ENCODE peak calls at places on chromosomes 5 and 9, in nine cellular contexts. P, A, E, Z, B, T, I, C and W are unnamed samples. For H3K4me1, the result is how much of the 10 kb centered on the place peaks cover.

GRCh38 chr5:59620535-59621212 is 272.9 kb downstream of the PDE4D start:
- DNase-seq in P (no peak), A (no peak), E (no peak), Z (no peak), B (no peak), T (no peak), I (no peak), C (no peak), W (no peak)

GRCh38 chr5:170115925-170116324 is 10.2 kb downstream of the FOXI1 start:
- DNase-seq in P (no peak), A (no peak), E (no peak), Z (no peak), B (no peak), T (no peak), I (no peak), C (no peak), W (no peak)

GRCh38 chr5:171495122-171495700 is 75.8 kb downstream of the FGF18 start:
- DNase-seq in P (no peak), A (no peak), E (no peak), Z (peak), B (no peak), T (no peak), I (no peak), C (no peak), W (no peak)

GRCh38 chr5:112411903-112412302 is 7.2 kb downstream of the EPB41L4A start:
- DNase-seq in P (no peak), A (no peak), E (no peak), Z (no peak), B (no peak), T (no peak), I (no peak), C (peak), W (no peak)

GRCh38 chr5:160451281-160451680 is 29.6 kb downstream of the PTTG1 start:
- DNase-seq in P (no peak), A (no peak), E (no peak), Z (no peak), B (no peak), T (no peak), I (no peak), C (no peak), W (no peak)

GRCh38 chr9:23747088-23747748 is 78.8 kb downstream of the ELAVL2 start:
- DNase-seq in P (no peak), A (no peak), E (no peak), Z (no peak), B (no peak), T (no peak), I (no peak), C (no peak), W (no peak)

GRCh38 chr5:151128817-151129216 is 28.8 kb downstream of the ANXA6 start:
- DNase-seq in P (no peak), A (no peak), E (no peak), Z (no peak), B (no peak), T (no peak), I (no peak), C (no peak), W (no peak)

GRCh38 chr5:180785151-180785781 is 17.3 kb downstream of the MGAT1 start:
- DNase-seq in P (no peak), A (no peak), E (no peak), Z (no peak), B (peak), T (no peak), I (no peak), C (no peak), W (no peak)

GRCh38 chr5:141420855-141421488 is at the start of gene PCDHGA11:
- DNase-seq in P (no peak), A (no peak), E (no peak), Z (peak), B (peak), T (no peak), I (peak), C (peak), W (no peak)

GRCh38 chr9:70998962-70999361 is 122.5 kb downstream of the TRPM3 start:
- DNase-seq in P (no peak), A (no peak), E (no peak), Z (no peak), B (peak), T (no peak), I (no peak), C (no peak), W (no peak)

GRCh38 chr5:170913573-170913972 is 51.8 kb downstream of the RANBP17 start:
- DNase-seq in P (no peak), A (no peak), E (no peak), Z (no peak), B (peak), T (no peak), I (no peak), C (no peak), W (no peak)

GRCh38 chr9:133113163-133113927 is 7.7 kb downstream of the RALGDS start:
- DNase-seq in P (no peak), A (peak), E (peak), Z (no peak), B (peak), T (no peak), I (no peak), C (no peak), W (no peak)

DNA sequence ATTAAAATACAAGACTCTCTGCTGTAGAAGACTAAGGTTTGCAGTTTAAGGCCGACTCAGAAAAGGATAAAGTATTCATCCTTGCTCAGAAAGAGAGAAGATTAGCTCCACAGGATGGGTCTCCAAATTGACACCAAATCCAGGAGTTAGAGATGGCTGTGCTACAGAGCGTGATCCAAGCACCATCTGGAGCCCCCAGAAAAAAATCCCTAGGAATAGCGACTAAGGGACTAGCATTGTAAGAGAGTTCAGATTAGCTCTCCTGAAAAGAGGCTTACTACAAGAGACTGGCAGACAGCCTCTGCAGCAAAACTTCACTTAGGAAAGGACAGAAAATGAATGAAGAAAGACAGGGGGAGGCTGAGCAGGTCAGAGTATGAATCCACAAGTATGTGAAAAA is 3.7 kb downstream of the SIL1 start:
- DNase-seq in P (no peak), A (no peak), E (no peak), Z (no peak), B (no peak), T (no peak), I (no peak), C (no peak), W (no peak)
- H3K4me1 ChIP-seq in P (under half), A (under half), E (under half), Z (under half), B (under half), T (under half), I (under half), C (under half), W (under half)

DNA sequence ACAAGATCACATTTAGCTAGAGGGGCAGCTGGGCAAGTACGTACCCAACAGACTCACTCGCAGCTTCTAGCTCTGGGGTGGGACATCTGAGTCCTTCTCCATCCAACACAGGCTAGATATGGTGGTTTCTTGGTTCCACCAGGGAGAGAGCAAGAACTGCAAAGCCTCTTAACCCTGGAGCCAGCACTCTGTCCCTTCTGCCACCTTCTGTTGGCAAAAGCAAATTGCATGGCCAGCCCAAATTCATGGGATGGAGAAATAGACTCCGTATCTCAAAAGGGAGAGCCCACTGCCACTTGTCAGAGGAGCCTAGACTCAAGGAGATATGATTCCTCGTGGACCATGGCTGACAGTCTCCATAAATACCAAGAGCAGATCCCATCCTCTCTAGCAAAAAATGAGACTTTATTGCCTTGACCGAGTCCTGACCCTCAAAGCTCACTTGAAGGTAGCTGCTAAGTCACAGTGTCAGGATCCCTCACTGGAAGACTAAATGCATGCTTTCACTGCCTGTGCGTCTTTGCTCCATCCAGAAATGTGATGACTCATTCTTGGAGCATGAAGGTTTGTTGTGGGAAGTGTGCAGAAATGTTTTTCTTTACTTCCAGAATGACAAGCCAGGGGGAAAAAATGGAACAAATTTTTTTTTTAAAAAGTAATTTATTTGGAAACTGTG is 28.8 kb upstream of the ROR2 start:
- DNase-seq in P (no peak), A (no peak), E (no peak), Z (peak), B (peak), T (no peak), I (peak), C (peak), W (peak)
- TF ChIP-seq CTCF in P (peak), A (peak), E (no peak), Z (peak), B (peak), T (peak), I (peak), C (peak), W (peak)

DNA sequence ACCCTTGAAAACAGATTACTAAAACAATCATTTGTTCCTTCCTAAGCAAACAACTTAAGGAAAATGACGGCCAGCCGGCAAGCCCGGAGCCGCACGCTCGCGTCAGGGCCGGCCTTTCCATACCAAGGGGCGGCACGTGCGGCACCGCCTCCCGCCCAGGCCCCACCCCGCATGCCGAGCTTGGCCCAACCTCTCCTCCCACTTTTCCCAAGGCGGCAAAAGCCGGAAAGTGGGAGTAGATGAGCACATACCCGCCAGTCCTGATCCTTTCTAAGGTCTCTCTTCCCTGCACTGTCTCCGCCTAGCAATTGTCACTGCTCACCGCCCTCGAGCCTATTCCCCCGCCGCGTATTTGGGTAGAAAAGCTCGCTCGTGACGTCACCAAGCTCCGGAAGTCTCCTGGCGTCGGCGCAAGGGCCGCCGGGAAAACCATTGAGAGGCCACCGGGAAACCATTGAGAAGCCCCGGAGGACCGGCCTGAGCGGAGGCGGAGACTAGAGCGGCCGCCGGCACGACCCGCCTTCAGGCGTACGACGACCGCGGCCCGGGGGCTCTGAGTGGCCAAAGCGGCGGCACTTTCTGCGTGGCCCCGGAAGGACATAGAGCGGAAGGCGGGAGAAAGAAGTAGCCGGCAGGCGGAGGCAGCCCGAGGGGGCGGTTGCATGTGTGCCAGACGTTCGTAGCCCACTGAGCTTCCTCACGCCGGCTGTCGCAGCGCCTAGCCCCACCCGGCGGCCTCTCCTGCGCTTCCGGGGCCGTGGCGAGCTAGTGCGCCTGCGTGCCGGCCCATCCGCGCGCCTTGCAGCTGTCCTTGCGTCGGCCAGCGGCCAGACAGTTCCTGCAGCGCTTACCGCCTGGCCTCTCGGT is at the start of the genes NCBP1 and TSTD2:
- DNase-seq in P (peak), A (peak), E (peak), Z (peak), B (peak), T (peak), I (peak), C (peak), W (peak)
- H3K4me1 ChIP-seq in P (under half), A (half or more), E (under half), Z (under half), B (under half), T (under half), I (under half), C (under half), W (half or more)

GRCh38 chr5:119270955-119271757 is 84.7 kb upstream of the TNFAIP8 start:
- DNase-seq in P (no peak), A (no peak), E (no peak), Z (no peak), B (no peak), T (no peak), I (no peak), C (no peak), W (peak)

GRCh38 chr5:119268387-119269060 is 87.3 kb upstream of the TNFAIP8 start:
- DNase-seq in P (peak), A (peak), E (peak), Z (peak), B (peak), T (peak), I (peak), C (peak), W (peak)

GRCh38 chr5:119269061-119269579 is 86.7 kb upstream of the TNFAIP8 start:
- DNase-seq in P (no peak), A (peak), E (no peak), Z (peak), B (peak), T (no peak), I (peak), C (peak), W (peak)

GRCh38 chr5:119271758-119272730 is 83.8 kb upstream of the TNFAIP8 start:
- DNase-seq in P (no peak), A (no peak), E (no peak), Z (no peak), B (no peak), T (no peak), I (no peak), C (no peak), W (no peak)

DNA sequence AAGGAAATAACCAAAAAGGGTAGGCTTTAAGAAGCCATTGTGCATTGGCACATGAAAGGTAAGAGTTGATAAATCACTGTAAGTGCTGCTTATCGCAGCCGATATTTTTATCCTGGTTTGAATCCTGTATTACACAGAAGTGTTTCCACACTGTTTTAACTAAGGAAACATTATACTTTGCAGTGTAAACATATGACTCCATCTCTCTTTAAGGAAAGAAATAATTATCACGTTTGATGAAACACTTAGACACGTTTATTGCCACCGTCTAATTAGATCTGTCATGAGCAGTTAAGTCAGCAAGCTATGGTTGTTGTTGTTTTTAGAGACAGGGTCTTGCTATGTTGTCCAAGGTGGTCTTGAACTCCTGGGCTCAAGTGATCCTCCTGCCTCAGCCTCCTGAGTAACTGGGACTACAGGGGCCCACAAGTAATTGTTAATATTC is 85.7 kb upstream of the TNFAIP8 start:
- DNase-seq in P (no peak), A (no peak), E (no peak), Z (no peak), B (no peak), T (no peak), I (no peak), C (no peak), W (no peak)
- TF ChIP-seq CTCF in P (no peak), A (no peak), E (no peak), Z (no peak), B (no peak), T (no peak), I (no peak), C (no peak), W (no peak)